ENCODE peak calls at places on chromosomes 16 and 17, in four cellular contexts. M is SK-N-SH, Q is pancreas, B is left lung. G is an unnamed sample.

GRCh38 chr17:1485311-1485747 is 7.2 kb downstream of the MYO1C start:
- DNase-seq in M (peak), Q (peak), B (no peak), G (no peak)

GRCh38 chr17:2214887-2215615 is 88.5 kb downstream of the SMG6 start:
- DNase-seq in M (peak), Q (no peak), B (no peak), G (peak)

GRCh38 chr16:88702364-88703210 is 3.6 kb downstream of the RNF166 start:
- DNase-seq in M (no peak), Q (no peak), B (no peak), G (no peak)

GRCh38 chr16:54806961-54807360 is 123.7 kb upstream of the IRX5 start:
- DNase-seq in M (no peak), Q (no peak), B (no peak), G (no peak)

GRCh38 chr16:17211797-17212196 is 259.0 kb downstream of the XYLT1 start:
- DNase-seq in M (peak), Q (no peak), B (no peak), G (no peak)

GRCh38 chr16:56682703-56683397 is 580 bp downstream of the MT1X start:
- DNase-seq in M (no peak), Q (no peak), B (no peak), G (no peak)

GRCh38 chr16:8571061-8571596 is 19.2 kb downstream of the TMEM114 start:
- DNase-seq in M (no peak), Q (no peak), B (no peak), G (no peak)

GRCh38 chr17:40963838-40964237 is 2.9 kb downstream of the KRT39 start:
- DNase-seq in M (peak), Q (no peak), B (no peak), G (no peak)

GRCh38 chr16:58348986-58349385 is 43.3 kb upstream of the GINS3 start:
- DNase-seq in M (peak), Q (no peak), B (no peak), G (no peak)

GRCh38 chr16:51268237-51268636 is 117.2 kb upstream of the SALL1 start:
- DNase-seq in M (no peak), Q (no peak), B (no peak), G (no peak)

GRCh38 chr17:7673239-7673638 is 14.1 kb downstream of the TP53 start:
- DNase-seq in M (no peak), Q (no peak), B (peak), G (no peak)
- TF ChIP-seq CTCF in M (peak), Q (no peak), B (no peak), G (no peak)

GRCh38 chr17:75877752-75878173 is 618 bp downstream of the TRIM47 start:
- DNase-seq in M (peak), Q (peak), B (peak), G (peak)

GRCh38 chr17:75876938-75877751 is 1.2 kb downstream of the TRIM47 start:
- DNase-seq in M (peak), Q (peak), B (peak), G (peak)

GRCh38 chr17:75875940-75876189 is 2.5 kb downstream of the TRIM47 start:
- DNase-seq in M (peak), Q (no peak), B (peak), G (no peak)

GRCh38 chr17:75876190-75876937 is 2.0 kb downstream of the TRIM47 start:
- DNase-seq in M (peak), Q (peak), B (no peak), G (peak)

GRCh38 chr17:75878174-75878998 is at the start of gene TRIM47:
- DNase-seq in M (peak), Q (peak), B (peak), G (peak)
- H3K27ac ChIP-seq in M (no peak), Q (peak), B (peak), G (peak)

DNA sequence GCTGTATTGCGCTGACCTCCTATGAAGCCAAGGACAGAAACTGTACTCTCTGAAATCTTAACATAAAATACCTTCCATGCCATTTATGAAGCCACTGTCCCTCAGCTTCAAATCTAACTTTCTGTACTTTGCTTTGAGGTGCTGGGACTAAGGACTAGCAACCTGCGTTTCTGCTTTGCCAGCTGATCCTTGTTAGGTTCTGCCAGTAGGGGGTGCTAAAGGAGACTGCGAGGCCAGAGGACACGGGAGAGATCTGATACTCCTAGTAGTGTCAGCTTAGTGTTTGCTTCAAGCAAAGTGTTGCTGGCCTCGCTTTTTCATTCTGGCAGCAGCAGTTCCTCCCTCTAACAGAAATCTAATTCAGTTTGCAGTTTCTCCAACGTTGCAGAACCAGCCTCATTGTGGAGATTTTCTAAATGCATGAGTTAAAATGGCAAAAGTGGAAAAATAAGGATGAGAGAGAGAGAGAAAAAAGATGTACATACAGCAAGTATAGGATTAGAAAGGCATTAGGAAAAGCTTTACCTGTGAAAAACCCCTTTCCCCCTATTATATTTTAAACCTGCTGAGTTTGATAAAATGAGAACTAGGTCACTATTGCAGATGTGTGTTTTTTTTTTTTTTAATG is 297.5 kb downstream of the CA10 start:
- DNase-seq in M (peak), Q (no peak), B (no peak), G (peak)
- TF ChIP-seq CTCF in M (peak), Q (peak), B (peak), G (peak)

GRCh38 chr17:57864273-57864672 is 14.4 kb upstream of the MRPS23 start:
- DNase-seq in M (no peak), Q (no peak), B (no peak), G (peak)

GRCh38 chr17:57862990-57863667 is 13.3 kb upstream of the MRPS23 start:
- DNase-seq in M (peak), Q (no peak), B (no peak), G (peak)

GRCh38 chr17:57861000-57861736 is 11.3 kb upstream of the MRPS23 start:
- DNase-seq in M (peak), Q (peak), B (peak), G (peak)

GRCh38 chr17:57861737-57862409 is 12.0 kb upstream of the MRPS23 start:
- DNase-seq in M (peak), Q (peak), B (peak), G (peak)

GRCh38 chr17:57862410-57862989 is 12.7 kb upstream of the MRPS23 start:
- DNase-seq in M (peak), Q (no peak), B (no peak), G (peak)
- H3K27ac ChIP-seq in M (no peak), Q (peak), B (peak), G (peak)

DNA sequence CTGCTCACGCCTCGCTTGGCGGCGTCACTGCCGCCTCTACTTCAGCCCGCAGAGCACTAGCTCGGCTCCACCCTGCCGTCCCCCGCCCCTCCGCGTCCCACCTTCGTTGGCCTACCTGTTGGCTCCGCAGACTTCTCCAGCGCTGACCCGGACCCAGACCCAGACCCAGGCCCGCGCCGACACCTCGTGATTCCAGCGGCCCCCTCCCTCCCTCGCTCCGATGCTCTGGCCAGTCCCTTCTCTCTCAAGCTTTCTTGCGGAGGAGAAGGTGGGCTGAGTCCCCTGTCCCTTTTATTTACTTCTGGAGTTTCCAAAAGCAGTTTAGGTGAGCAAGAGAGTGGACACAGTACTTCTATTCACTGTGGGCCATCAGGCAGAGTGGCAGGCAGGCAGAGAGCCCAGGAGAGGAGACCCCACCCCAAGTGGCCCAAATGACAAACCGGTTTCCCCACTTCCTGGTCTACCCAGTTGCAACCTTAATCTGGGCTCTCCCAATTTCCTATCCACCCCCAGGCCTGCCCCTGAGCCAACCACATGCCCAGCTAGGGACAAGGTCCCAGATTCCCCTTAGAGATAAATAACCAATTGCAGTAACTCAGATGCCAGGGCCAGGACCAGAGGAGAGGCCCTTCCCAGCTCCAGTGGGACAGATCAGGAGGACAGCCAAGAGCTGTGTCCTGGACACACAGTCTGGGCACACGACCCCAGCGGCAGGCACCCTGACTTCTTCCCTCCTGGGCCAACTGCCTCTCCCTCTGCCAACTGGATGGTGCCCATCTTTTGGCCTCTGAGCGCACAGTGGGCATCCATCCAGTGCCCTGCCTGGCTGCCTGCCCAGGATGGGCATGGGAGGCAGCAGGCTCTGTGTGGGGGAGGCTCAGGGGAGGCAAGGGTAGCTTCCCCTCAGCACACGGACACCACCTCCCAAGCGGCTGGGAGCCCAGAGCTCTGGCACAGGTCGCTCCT is 1.2 kb upstream of the SRCIN1 start:
- DNase-seq in M (no peak), Q (peak), B (peak), G (peak)
- TF ChIP-seq CTCF in M (no peak), Q (no peak), B (no peak), G (no peak)